ENCODE peak calls at places on chromosomes 4 and X, in eight cellular contexts. Q, E, P, Y, O, F, T and M are unnamed samples.

GRCh38 chrX:20066968-20067708 is 49.6 kb downstream of the MAP7D2 start:
- DNase-seq in Q (peak), E (peak), P (no peak), Y (no peak), O (peak), F (no peak), T (peak), M (no peak)

GRCh38 chr4:96356591-96357360 is 516.9 kb downstream of the PDHA2 start:
- DNase-seq in Q (peak), E (no peak), P (no peak), Y (no peak), O (no peak), F (no peak), T (no peak), M (no peak)

GRCh38 chrX:65476564-65476963 is 58.0 kb downstream of the LAS1L start:
- DNase-seq in Q (no peak), E (no peak), P (no peak), Y (no peak), O (no peak), F (no peak), T (no peak), M (no peak)

GRCh38 chrX:24498975-24499374 is 33.9 kb downstream of the PDK3 start:
- DNase-seq in Q (peak), E (peak), P (no peak), Y (no peak), O (no peak), F (no peak), T (no peak), M (no peak)

GRCh38 chr4:125010776-125011503 is 298.4 kb upstream of the ANKRD50 start:
- DNase-seq in Q (peak), E (peak), P (no peak), Y (no peak), O (no peak), F (no peak), T (no peak), M (no peak)

GRCh38 chrX:10393899-10394298 is 226.5 kb downstream of the MID1 start:
- DNase-seq in Q (no peak), E (peak), P (no peak), Y (no peak), O (no peak), F (no peak), T (no peak), M (no peak)

GRCh38 chrX:96924581-96924980 is 40.9 kb downstream of the RPA4 start:
- DNase-seq in Q (no peak), E (no peak), P (no peak), Y (no peak), O (no peak), F (no peak), T (no peak), M (no peak)

GRCh38 chr4:21801661-21802355 is 146.8 kb downstream of the KCNIP4 start:
- DNase-seq in Q (no peak), E (no peak), P (no peak), Y (no peak), O (peak), F (no peak), T (no peak), M (no peak)

GRCh38 chrX:31500920-31501319 is 429.1 kb upstream of the FTHL17 start:
- DNase-seq in Q (peak), E (peak), P (no peak), Y (no peak), O (no peak), F (no peak), T (no peak), M (no peak)

GRCh38 chrX:53438174-53438831 is 4.1 kb upstream of the HSD17B10 start:
- DNase-seq in Q (no peak), E (no peak), P (no peak), Y (peak), O (no peak), F (no peak), T (no peak), M (no peak)

GRCh38 chr4:133146574-133147198 is 2.4 kb upstream of the PCDH10 start:
- DNase-seq in Q (peak), E (peak), P (no peak), Y (no peak), O (peak), F (peak), T (no peak), M (no peak)

GRCh38 chr4:53788011-53788410 is 196.7 kb upstream of the LNX1 start:
- DNase-seq in Q (no peak), E (no peak), P (no peak), Y (no peak), O (no peak), F (no peak), T (no peak), M (no peak)

GRCh38 chr4:127916512-127916911 is 35.8 kb downstream of the PLK4 start:
- DNase-seq in Q (no peak), E (peak), P (no peak), Y (no peak), O (no peak), F (no peak), T (no peak), M (no peak)

GRCh38 chrX:123731258-123731986 is 1.4 kb downstream of the THOC2 start:
- DNase-seq in Q (peak), E (peak), P (peak), Y (no peak), O (peak), F (no peak), T (no peak), M (no peak)

GRCh38 chrX:24081661-24082154 is 27.0 kb downstream of the EIF2S3 start:
- DNase-seq in Q (peak), E (peak), P (peak), Y (peak), O (peak), F (peak), T (peak), M (peak)

GRCh38 chr4:14168919-14169318 is 541.4 kb upstream of the BOD1L1 start:
- DNase-seq in Q (peak), E (peak), P (no peak), Y (no peak), O (peak), F (no peak), T (no peak), M (peak)

GRCh38 chr4:704198-704891 is 1.3 kb upstream of the PCGF3 start:
- DNase-seq in Q (no peak), E (no peak), P (no peak), Y (no peak), O (no peak), F (no peak), T (no peak), M (no peak)

GRCh38 chr4:26807330-26807729 is 53.3 kb upstream of the STIM2 start:
- DNase-seq in Q (no peak), E (no peak), P (no peak), Y (peak), O (no peak), F (no peak), T (no peak), M (no peak)

GRCh38 chr4:13386405-13387107 is 97.6 kb downstream of the RAB28 start:
- DNase-seq in Q (no peak), E (peak), P (no peak), Y (no peak), O (peak), F (no peak), T (no peak), M (no peak)

GRCh38 chrX:72392816-72393800 is 87.4 kb upstream of the CITED1 start:
- DNase-seq in Q (no peak), E (no peak), P (no peak), Y (no peak), O (no peak), F (no peak), T (no peak), M (no peak)

GRCh38 chr4:2354127-2354526 is 64.3 kb downstream of the ZFYVE28 start:
- DNase-seq in Q (no peak), E (no peak), P (no peak), Y (no peak), O (no peak), F (no peak), T (peak), M (no peak)

GRCh38 chrX:15206306-15206705 is 63.6 kb downstream of the ASB9 start:
- DNase-seq in Q (no peak), E (no peak), P (no peak), Y (peak), O (no peak), F (no peak), T (no peak), M (no peak)

GRCh38 chr4:183469936-183470335 is 25.5 kb downstream of the CDKN2AIP start:
- DNase-seq in Q (peak), E (peak), P (no peak), Y (no peak), O (no peak), F (no peak), T (no peak), M (no peak)

GRCh38 chr4:55545133-55545532 is 1.6 kb downstream of the CLOCK start:
- DNase-seq in Q (peak), E (peak), P (no peak), Y (peak), O (peak), F (no peak), T (no peak), M (no peak)

GRCh38 chr4:155593793-155594192 is 72.9 kb upstream of the GUCY1A1 start:
- DNase-seq in Q (no peak), E (no peak), P (no peak), Y (no peak), O (no peak), F (no peak), T (no peak), M (no peak)

GRCh38 chr4:73897380-73898136 is 28.4 kb downstream of the CXCL1 start:
- DNase-seq in Q (no peak), E (peak), P (no peak), Y (no peak), O (no peak), F (no peak), T (no peak), M (no peak)

GRCh38 chr4:3805731-3806130 is 39.5 kb downstream of the ADRA2C start:
- DNase-seq in Q (no peak), E (no peak), P (no peak), Y (no peak), O (no peak), F (no peak), T (no peak), M (no peak)

GRCh38 chr4:105683038-105683437 is 25.5 kb downstream of the INTS12 start:
- DNase-seq in Q (peak), E (no peak), P (peak), Y (no peak), O (no peak), F (no peak), T (no peak), M (no peak)

GRCh38 chrX:118644378-118644777 is 83.0 kb upstream of the IL13RA1 start:
- DNase-seq in Q (peak), E (peak), P (no peak), Y (peak), O (peak), F (no peak), T (no peak), M (no peak)

GRCh38 chrX:38755319-38755718 is 45.9 kb upstream of the MID1IP1 start:
- DNase-seq in Q (no peak), E (no peak), P (no peak), Y (no peak), O (no peak), F (no peak), T (no peak), M (no peak)

GRCh38 chrX:79161655-79162054 is 17.2 kb downstream of the GPR174 start:
- DNase-seq in Q (no peak), E (no peak), P (no peak), Y (no peak), O (no peak), F (no peak), T (peak), M (no peak)

GRCh38 chr4:147830102-147830463 is 98.2 kb downstream of the ARHGAP10 start:
- DNase-seq in Q (no peak), E (no peak), P (no peak), Y (no peak), O (no peak), F (no peak), T (no peak), M (no peak)

GRCh38 chr4:30821891-30822612 is 101.9 kb downstream of the PCDH7 start:
- DNase-seq in Q (peak), E (peak), P (no peak), Y (no peak), O (peak), F (no peak), T (no peak), M (no peak)

GRCh38 chrX:9352683-9353430 is 112.0 kb upstream of the TBL1X start:
- DNase-seq in Q (no peak), E (peak), P (peak), Y (no peak), O (peak), F (no peak), T (no peak), M (no peak)

GRCh38 chrX:107654778-107655761 is 26.8 kb downstream of the PRPS1 start:
- DNase-seq in Q (peak), E (peak), P (peak), Y (peak), O (peak), F (no peak), T (peak), M (peak)